ENCODE peak calls at places on chromosomes 1 and 21, in seven cellular contexts. R is AG09309; X is right lobe of liver; T is stimulated activated CD4-positive, alpha-beta T cell treated with anti-CD3 and anti-CD28 coated beads, TNF-alpha, amount 100 ng/mL, for 24 hours; E is mesenchymal stem cell; Q is Right ventricle myocardium superior; H is CD8-positive, alpha-beta memory T cell. J is an unnamed sample.
A peak's percentile ranks its signal among the peaks of the same experiment; 100 is the strongest.

GRCh38 chr1:36306902-36307456 is 811 bp downstream of the SH3D21 start:
- DNase-seq in H (peak; percentile 90), E (peak; percentile 91), R (peak; percentile 61), T (peak; percentile 78), Q (peak; percentile 96), X (peak; percentile 94), J (peak; percentile 97)

GRCh38 chr1:229114781-229115417 is 156.0 kb upstream of the RAB4A start:
- DNase-seq in T (no peak), X (no peak), H (no peak), Q (no peak), E (peak; percentile 44), R (no peak), J (peak; percentile 50)

GRCh38 chr1:40032240-40032891 is 8.2 kb upstream of the CAP1 start:
- DNase-seq in E (peak; percentile 66), T (peak; percentile 26), R (no peak), X (no peak), Q (no peak), H (peak; percentile 21), J (peak; percentile 56)

GRCh38 chr1:94806451-94806861 is 13.7 kb upstream of the SLC44A3 start:
- DNase-seq in T (no peak), X (no peak), R (no peak), Q (no peak), H (no peak), E (peak; percentile 63), J (no peak)

GRCh38 chr1:17306407-17306806 is 1.6 kb upstream of the PADI4 start:
- DNase-seq in E (no peak), R (no peak), Q (no peak), H (no peak), T (no peak), X (no peak), J (no peak)

GRCh38 chr1:171254859-171255258 is 6.6 kb downstream of the FMO1 start:
- DNase-seq in Q (no peak), E (peak; percentile 35), R (no peak), H (no peak), T (no peak), X (no peak), J (no peak)

GRCh38 chr1:147167361-147167760 is 4.9 kb downstream of the PRKAB2 start:
- DNase-seq in T (no peak), E (peak; percentile 98), X (no peak), R (peak; percentile 95), Q (no peak), H (no peak), J (no peak)

GRCh38 chr1:15056515-15057285 is 96.8 kb upstream of the TMEM51 start:
- DNase-seq in X (no peak), R (peak; percentile 11), T (no peak), E (peak; percentile 36), H (no peak), Q (no peak), J (no peak)

GRCh38 chr21:43361127-43361492 is 65.8 kb downstream of the SIK1 start:
- DNase-seq in X (no peak), H (no peak), E (no peak), T (no peak), Q (no peak), R (no peak), J (peak; percentile 55)

GRCh38 chr1:245592083-245592460 is 437.3 kb downstream of the KIF26B start:
- DNase-seq in R (no peak), X (no peak), H (no peak), T (no peak), E (no peak), Q (no peak), J (no peak)

GRCh38 chr1:10796029-10796944 is at the start of gene CASZ1:
- DNase-seq in X (peak; percentile 83), R (peak; percentile 50), H (no peak), T (no peak), Q (peak; percentile 83), E (peak; percentile 90), J (peak; percentile 92)

GRCh38 chr1:47555307-47555706 is 117.5 kb downstream of the FOXD2 start:
- DNase-seq in H (no peak), T (no peak), R (no peak), X (no peak), Q (no peak), E (no peak), J (no peak)

GRCh38 chr21:31509108-31510017 is 150.1 kb upstream of the SOD1 start:
- DNase-seq in Q (no peak), E (peak; percentile 32), X (no peak), H (peak; percentile 24), R (no peak), T (peak; percentile 69), J (peak; percentile 94)

GRCh38 chr1:230127105-230128054 is 60.3 kb downstream of the GALNT2 start:
- DNase-seq in E (no peak), H (peak; percentile 9), T (peak; percentile 14), R (no peak), X (no peak), Q (peak; percentile 48), J (peak; percentile 81)

GRCh38 chr1:177256153-177256814 is 85.5 kb downstream of the BRINP2 start:
- DNase-seq in R (peak; percentile 59), Q (peak; percentile 64), E (peak; percentile 97), X (peak; percentile 71), T (no peak), H (no peak), J (peak; percentile 76)

GRCh38 chr21:46551636-46552241 is 53.1 kb downstream of the S100B start:
- DNase-seq in T (no peak), X (peak; percentile 69), H (peak; percentile 18), R (no peak), E (no peak), Q (peak; percentile 59), J (peak; percentile 3)

GRCh38 chr1:90370696-90371095 is 346.4 kb downstream of the BARHL2 start:
- DNase-seq in T (no peak), E (no peak), R (peak; percentile 62), X (no peak), H (no peak), Q (no peak), J (no peak)